ENCODE peak calls at places on chromosomes 12 and 14, in four cellular contexts. S is mammary epithelial cell; B is upper lobe of right lung; G is CD8-positive, alpha-beta T cell. M is an unnamed sample. For H3K4me1, the result is how much of the 10 kb centered on the place peaks cover.

GRCh38 chr12:47715393-47715876 is 9.6 kb upstream of the RPAP3 start:
- DNase-seq in S (peak), B (peak), G (peak), M (no peak)

GRCh38 chr12:93098077-93098476 is 169.0 kb upstream of the EEA1 start:
- DNase-seq in G (peak), B (peak), S (no peak), M (no peak)

GRCh38 chr12:76618031-76618430 is 58.5 kb upstream of the OSBPL8 start:
- DNase-seq in S (no peak), B (no peak), G (no peak), M (no peak)

GRCh38 chr14:94673781-94674231 is 61.6 kb downstream of the SERPINA3 start:
- DNase-seq in G (no peak), B (peak), S (no peak), M (peak)

GRCh38 chr14:69014829-69015259 is 35.7 kb upstream of the ACTN1 start:
- DNase-seq in S (peak), G (no peak), B (no peak), M (no peak)

GRCh38 chr12:118183711-118184110 is 47.8 kb downstream of the PEBP1 start:
- DNase-seq in G (no peak), S (no peak), B (no peak), M (no peak)

GRCh38 chr12:48336564-48336963 is 14.2 kb downstream of the ZNF641 start:
- DNase-seq in G (no peak), B (no peak), S (no peak), M (no peak)

GRCh38 chr14:100677925-100678765 is 48.5 kb upstream of the DLK1 start:
- DNase-seq in B (no peak), G (no peak), S (no peak), M (no peak)

GRCh38 chr12:27309293-27309994 is 23.2 kb upstream of the BMAL2 start:
- DNase-seq in B (no peak), G (no peak), S (no peak), M (no peak)

GRCh38 chr12:116818341-116818856 is 62.8 kb downstream of the HRK start:
- DNase-seq in S (no peak), B (no peak), G (no peak), M (no peak)

GRCh38 chr12:55932546-55932919 is 1.6 kb downstream of the DGKA start:
- DNase-seq in S (peak), B (no peak), G (no peak), M (no peak)

GRCh38 chr12:67969134-67969782 is 20.0 kb upstream of the IFNG-AS1 start:
- DNase-seq in S (no peak), G (no peak), B (no peak), M (no peak)

GRCh38 chr12:99505805-99506204 is 141.7 kb upstream of the GARIN6 start:
- DNase-seq in B (no peak), G (no peak), S (peak), M (no peak)

GRCh38 chr14:47857646-47858045 is 182.2 kb upstream of the MDGA2 start:
- DNase-seq in B (no peak), G (no peak), S (no peak), M (no peak)

GRCh38 chr12:8449293-8449944 is 6.3 kb upstream of the CLEC6A start:
- DNase-seq in G (no peak), S (no peak), B (no peak), M (no peak)

GRCh38 chr14:76773188-76773885 is 12.1 kb downstream of the VASH1 start:
- DNase-seq in G (no peak), S (peak), B (peak), M (peak)
- H3K27ac ChIP-seq in G (no peak), S (no peak), B (peak), M (no peak)

GRCh38 chr14:60651936-60652673 is 2.8 kb upstream of the SIX1 start:
- DNase-seq in S (no peak), B (no peak), G (no peak), M (no peak)

GRCh38 chr14:60649815-60650381 is 621 bp upstream of the SIX1 start:
- DNase-seq in G (no peak), S (peak), B (no peak), M (no peak)

GRCh38 chr14:60651051-60651935 is 2.0 kb upstream of the SIX1 start:
- DNase-seq in S (no peak), B (no peak), G (no peak), M (no peak)

GRCh38 chr14:60648934-60649814 is at the start of gene SIX1:
- DNase-seq in G (no peak), S (peak), B (peak), M (peak)

DNA sequence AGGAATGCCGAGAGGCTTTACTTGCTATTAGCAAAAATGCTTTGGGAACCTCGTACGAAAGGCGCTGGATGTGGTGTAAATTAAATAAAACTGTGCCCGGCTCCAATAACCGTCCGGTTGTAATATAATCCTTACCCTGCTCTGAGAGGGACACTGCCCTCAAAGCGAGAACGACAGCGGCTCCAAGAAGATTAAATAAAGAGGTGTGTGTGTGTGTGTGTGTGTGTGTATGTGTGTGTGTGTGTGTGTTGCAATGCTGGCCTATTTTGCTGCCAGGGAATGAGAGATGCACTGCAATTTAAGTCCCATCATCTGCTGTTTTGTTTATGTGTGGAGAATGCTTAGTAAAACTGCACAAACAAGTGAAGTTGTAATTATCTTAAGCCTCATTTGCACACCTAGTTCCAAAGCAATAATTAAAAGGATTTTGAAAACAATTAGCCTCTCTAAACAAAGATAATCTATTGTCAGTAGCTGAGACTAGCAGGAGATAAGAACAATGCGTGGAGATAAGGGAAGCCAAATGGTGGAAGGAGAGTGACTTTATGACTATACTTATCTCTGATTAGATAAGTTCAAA is 1.2 kb upstream of the SIX1 start:
- DNase-seq in G (no peak), S (no peak), B (no peak), M (no peak)
- H3K4me3 ChIP-seq in G (no peak), S (no peak), B (no peak), M (peak)

GRCh38 chr14:90828642-90829487 is 12.6 kb upstream of the TTC7B start:
- DNase-seq in S (no peak), B (peak), G (no peak), M (peak)

GRCh38 chr14:90830931-90831701 is 14.9 kb upstream of the TTC7B start:
- DNase-seq in G (no peak), S (no peak), B (peak), M (peak)

GRCh38 chr14:90827919-90828610 is 11.8 kb upstream of the TTC7B start:
- DNase-seq in G (peak), B (peak), S (peak), M (peak)

GRCh38 chr14:90831821-90832220 is 15.6 kb upstream of the TTC7B start:
- DNase-seq in G (no peak), S (no peak), B (peak), M (peak)

GRCh38 chr14:90829677-90830076 is 13.4 kb upstream of the TTC7B start:
- DNase-seq in B (peak), G (no peak), S (no peak), M (peak)
- H3K4me1 ChIP-seq in B (under half), G (under half), S (under half), M (under half)

DNA sequence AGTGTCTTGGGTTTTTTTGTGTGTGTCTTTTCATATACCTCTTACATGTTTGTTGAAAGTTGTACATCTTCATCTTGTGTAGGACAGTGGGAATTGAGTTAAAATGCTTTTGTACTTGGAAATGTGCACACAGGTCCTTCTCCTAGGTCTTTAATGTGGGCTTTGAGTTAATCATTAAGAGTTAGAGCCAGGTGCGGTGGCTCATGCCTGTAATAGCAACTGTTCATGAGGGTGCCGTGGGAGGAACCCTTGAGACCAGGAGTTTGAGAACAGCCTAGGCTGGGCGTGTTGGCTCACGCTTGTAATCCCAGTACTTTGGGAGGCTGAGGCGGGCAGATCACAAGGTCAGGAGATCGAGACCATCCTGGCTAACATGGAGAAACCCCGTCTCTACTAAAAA is 13.9 kb downstream of the CLECL1 start:
- DNase-seq in G (no peak), B (no peak), S (no peak), M (no peak)
- H3K27ac ChIP-seq in G (no peak), B (no peak), S (no peak), M (no peak)

GRCh38 chr14:83894519-83894918 is 1635.4 kb upstream of the FLRT2 start:
- DNase-seq in S (no peak), B (no peak), G (no peak), M (no peak)
- H3K4me3 ChIP-seq in S (no peak), B (no peak), G (no peak), M (no peak)